ENCODE peak calls at places on chromosomes 1 and 21, in nine cellular contexts. R is neural progenitor cell, T is OCI-LY7, G is MM.1S, O is GM23338, L is PC-3, F is HCT116, A is hepatocyte, S is SK-N-SH. K is an unnamed sample.
A peak's percentile ranks its signal among the peaks of the same experiment; 100 is the strongest.

GRCh38 chr1:228212966-228213844 is 5.4 kb downstream of the OBSCN start:
- DNase-seq in O (peak; percentile 98), T (peak; percentile 91), L (peak; percentile 89), G (peak; percentile 91), S (peak; percentile 99), R (peak; percentile 94), F (peak; percentile 65), A (peak; percentile 95), K (peak; percentile 94)

GRCh38 chr1:233597489-233597901 is 16.4 kb upstream of the KCNK1 start:
- DNase-seq in F (no peak), O (no peak), T (no peak), A (no peak), G (no peak), R (no peak), L (peak; percentile 43), S (no peak), K (peak; percentile 76)

GRCh38 chr1:50108497-50109073 is at the start of gene ELAVL4:
- DNase-seq in R (no peak), L (no peak), O (peak; percentile 55), T (peak; percentile 7), A (no peak), S (peak; percentile 40), G (no peak), F (no peak), K (no peak)

GRCh38 chr1:242784807-242785206 is 260.3 kb upstream of the PLD5 start:
- DNase-seq in R (no peak), F (no peak), G (no peak), T (no peak), L (no peak), S (no peak), O (no peak), A (no peak), K (no peak)

GRCh38 chr1:7366955-7367665 is 404.0 kb upstream of the VAMP3 start:
- DNase-seq in T (no peak), F (no peak), S (no peak), G (no peak), A (peak; percentile 39), L (no peak), O (no peak), R (no peak), K (no peak)

GRCh38 chr1:21622466-21623315 is 46.5 kb downstream of the RAP1GAP start:
- DNase-seq in G (peak; percentile 59), S (peak; percentile 94), T (no peak), R (peak; percentile 93), F (no peak), O (peak; percentile 74), L (peak; percentile 63), A (peak; percentile 90), K (peak; percentile 39)

GRCh38 chr1:171550055-171550454 is 64.7 kb downstream of the PRRC2C start:
- DNase-seq in F (no peak), O (no peak), S (no peak), L (no peak), G (no peak), T (no peak), A (no peak), R (no peak), K (no peak)

GRCh38 chr1:36397083-36397377 is 678 bp downstream of the LSM10 start:
- DNase-seq in O (no peak), G (no peak), F (no peak), S (no peak), A (no peak), L (no peak), R (no peak), T (no peak), K (no peak)

GRCh38 chr1:197356723-197357533 is 88.9 kb downstream of the CRB1 start:
- DNase-seq in A (peak; percentile 66), L (peak; percentile 62), S (peak; percentile 63), O (peak; percentile 72), R (peak; percentile 66), F (peak; percentile 42), T (peak; percentile 51), G (peak; percentile 44), K (peak; percentile 65)

GRCh38 chr1:79304131-79304530 is 297.6 kb upstream of the ADGRL4 start:
- DNase-seq in A (no peak), F (no peak), L (peak; percentile 18), T (no peak), R (no peak), S (no peak), O (no peak), G (no peak), K (no peak)

GRCh38 chr1:108575241-108575850 is 15.4 kb downstream of the EEIG2 start:
- DNase-seq in S (no peak), L (no peak), O (no peak), R (no peak), T (no peak), A (no peak), F (no peak), G (no peak), K (peak; percentile 55)

GRCh38 chr21:42400525-42400924 is 3.2 kb upstream of the UBASH3A start:
- DNase-seq in O (no peak), R (no peak), A (no peak), F (no peak), T (no peak), S (no peak), L (peak; percentile 23), G (no peak), K (peak; percentile 26)

GRCh38 chr1:6136516-6137220 is 43.5 kb downstream of the CHD5 start:
- DNase-seq in A (no peak), F (no peak), G (no peak), O (no peak), R (no peak), T (no peak), L (no peak), S (no peak), K (no peak)

GRCh38 chr1:245420926-245421325 is 266.1 kb downstream of the KIF26B start:
- DNase-seq in S (no peak), F (no peak), O (no peak), A (no peak), G (no peak), R (no peak), T (no peak), L (no peak), K (no peak)

GRCh38 chr1:210347112-210347511 is 18.4 kb downstream of the HHAT start:
- DNase-seq in S (no peak), F (no peak), L (no peak), R (no peak), O (no peak), A (no peak), T (no peak), G (peak; percentile 74), K (peak; percentile 35)

GRCh38 chr1:14852301-14852700 is 253.8 kb downstream of the KAZN start:
- DNase-seq in R (no peak), S (no peak), F (no peak), O (no peak), G (no peak), A (no peak), L (no peak), T (no peak), K (no peak)

GRCh38 chr1:196376648-196377295 is 231.5 kb downstream of the KCNT2 start:
- DNase-seq in G (no peak), A (no peak), R (no peak), T (no peak), F (no peak), O (no peak), S (no peak), L (no peak), K (no peak)

GRCh38 chr21:44958471-44959191 is 18.8 kb downstream of the SLX9 start:
- DNase-seq in T (no peak), S (peak; percentile 80), G (no peak), A (peak; percentile 50), R (peak; percentile 75), L (no peak), O (no peak), F (no peak), K (peak; percentile 74)

GRCh38 chr21:45545691-45546531 is 3.7 kb upstream of the SLC19A1 start:
- DNase-seq in A (no peak), R (no peak), L (no peak), G (no peak), F (no peak), T (no peak), O (no peak), S (peak; percentile 12), K (no peak)

GRCh38 chr1:53556657-53557227 is 97.5 kb downstream of the DMRTB1 start:
- DNase-seq in F (no peak), T (no peak), S (no peak), O (no peak), G (no peak), A (no peak), L (no peak), R (no peak), K (no peak)

GRCh38 chr1:168483531-168483930 is 60.3 kb downstream of the XCL2 start:
- DNase-seq in A (no peak), T (no peak), G (no peak), F (no peak), L (peak; percentile 23), S (no peak), R (no peak), O (no peak), K (peak; percentile 87)
- H3K4me2 ChIP-seq in A (no peak overlapping the region), T (no peak overlapping the region), G (no peak overlapping the region), F (no peak overlapping the region), L (no peak overlapping the region), S (no peak overlapping the region), R (no peak overlapping the region), O (no peak overlapping the region), K (peak overlapping the region; percentile 21)

GRCh38 chr1:168396940-168397680 is 116.4 kb downstream of the TBX19 start:
- DNase-seq in A (no peak), R (no peak), O (no peak), L (peak; percentile 72), F (no peak), T (no peak), G (no peak), S (no peak), K (no peak)
- TF ChIP-seq EZH2phosphoT487 in A (no peak), R (no peak), O (no peak), L (no peak), F (no peak), T (no peak), G (no peak), S (no peak), K (no peak)

GRCh38 chr1:78222962-78223358 is 177.2 kb downstream of the GIPC2 start:
- DNase-seq in T (no peak), S (no peak), R (no peak), G (no peak), A (no peak), O (no peak), L (no peak), F (no peak), K (no peak)
- H3K4me2 ChIP-seq in T (no peak overlapping the region), S (no peak overlapping the region), R (no peak overlapping the region), G (no peak overlapping the region), A (no peak overlapping the region), O (no peak overlapping the region), L (no peak overlapping the region), F (no peak overlapping the region), K (no peak overlapping the region)

DNA sequence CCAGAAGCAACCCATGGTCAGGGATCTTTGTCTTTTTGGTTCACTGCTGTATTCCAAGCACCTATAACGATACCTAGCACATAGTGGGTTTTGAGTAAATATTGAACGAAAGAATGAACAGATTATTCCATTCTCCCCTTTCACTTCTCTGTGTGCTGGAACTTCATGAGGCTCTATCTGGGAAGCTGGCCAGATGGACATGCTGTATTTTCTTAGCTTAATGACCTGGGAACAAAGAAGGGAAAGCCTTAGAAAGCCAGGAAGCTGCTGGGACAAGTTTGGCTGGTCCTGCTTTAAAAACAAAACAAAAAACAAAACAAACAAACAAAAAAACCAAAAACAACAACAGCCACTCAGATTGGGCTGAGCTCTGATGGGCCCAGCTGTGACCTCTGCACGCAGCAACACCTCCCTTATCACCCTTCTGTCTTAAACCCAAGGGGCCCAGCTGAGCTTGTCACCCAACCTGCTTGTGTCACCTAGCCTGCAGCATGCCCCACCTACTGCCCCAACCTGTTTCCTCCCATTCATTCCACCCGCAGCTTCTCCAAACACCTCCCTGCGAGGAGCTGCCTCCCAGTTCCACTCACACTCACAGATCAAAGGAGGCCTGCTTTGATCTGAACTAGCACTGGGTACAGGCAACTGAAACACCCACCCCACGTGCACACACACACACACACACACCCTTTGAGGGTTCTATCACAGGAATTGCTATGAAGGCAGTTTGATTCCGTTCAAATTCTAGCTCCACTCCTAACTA is 37.1 kb downstream of the SLC30A1 start:
- DNase-seq in F (no peak), O (no peak), A (peak; percentile 54), T (no peak), G (no peak), S (no peak), L (peak; percentile 27), R (no peak), K (no peak)
- TF ChIP-seq EZH2phosphoT487 in F (no peak), O (no peak), A (no peak), T (no peak), G (no peak), S (no peak), L (no peak), R (no peak), K (no peak)

K was measured in GM23248.